ENCODE peak calls at places on chromosomes 1 and 21, in five cellular contexts. A is lower lobe of right lung, Q is mammary epithelial cell, I is breast epithelium, W is endothelial cell of umbilical vein. L is an unnamed sample. For H3K4me1, the result is how much of the 10 kb centered on the place peaks cover.

GRCh38 chr1:162859210-162859609 is 1.8 kb downstream of the CCDC190 start:
- DNase-seq in A (no peak), Q (no peak), I (no peak), W (no peak), L (no peak)

GRCh38 chr1:197145451-197146029 is 929 bp downstream of the ASPM start:
- DNase-seq in A (no peak), Q (no peak), I (no peak), W (peak), L (no peak)

GRCh38 chr1:238652346-238652968 is 733.9 kb upstream of the CHRM3 start:
- DNase-seq in A (no peak), Q (peak), I (no peak), W (no peak), L (no peak)

GRCh38 chr21:36059823-36060158 is 535 bp downstream of the SETD4 start:
- DNase-seq in A (no peak), Q (no peak), I (no peak), W (no peak), L (peak)

GRCh38 chr21:33380483-33380998 is 22.7 kb upstream of the IFNGR2 start:
- DNase-seq in A (peak), Q (peak), I (peak), W (peak), L (peak)

GRCh38 chr1:223175032-223175431 is 32.0 kb upstream of the TLR5 start:
- DNase-seq in A (no peak), Q (peak), I (no peak), W (no peak), L (no peak)

GRCh38 chr1:54888080-54888733 is 1.2 kb upstream of the DHCR24 start:
- DNase-seq in A (no peak), Q (no peak), I (no peak), W (no peak), L (no peak)

GRCh38 chr1:7325254-7325653 is 445.8 kb upstream of the VAMP3 start:
- DNase-seq in A (no peak), Q (no peak), I (no peak), W (no peak), L (no peak)

GRCh38 chr1:209398330-209398991 is 185.1 kb upstream of the CAMK1G start:
- DNase-seq in A (no peak), Q (peak), I (no peak), W (no peak), L (no peak)

GRCh38 chr1:148318123-148318899 is 164.8 kb downstream of the PPIAL4G start:
- DNase-seq in A (peak), Q (no peak), I (no peak), W (no peak), L (peak)

GRCh38 chr1:33428661-33429060 is 2.2 kb downstream of the PHC2 start:
- DNase-seq in A (no peak), Q (no peak), I (no peak), W (no peak), L (no peak)

GRCh38 chr21:45333583-45334121 is 46.0 kb upstream of the POFUT2 start:
- DNase-seq in A (peak), Q (peak), I (no peak), W (no peak), L (no peak)

GRCh38 chr1:16063921-16064320 is 9.5 kb downstream of the FAM131C start:
- DNase-seq in A (no peak), Q (no peak), I (no peak), W (no peak), L (no peak)

GRCh38 chr21:16124397-16125130 is 394.8 kb downstream of the USP25 start:
- DNase-seq in A (no peak), Q (peak), I (no peak), W (peak), L (no peak)

GRCh38 chr1:193705473-193706074 is 519.2 kb upstream of the B3GALT2 start:
- DNase-seq in A (no peak), Q (no peak), I (no peak), W (no peak), L (no peak)

GRCh38 chr1:150971583-150972416 is 2.8 kb downstream of the CERS2 start:
- DNase-seq in A (no peak), Q (no peak), I (no peak), W (no peak), L (no peak)
- H3K4me1 ChIP-seq in A (half or more), Q (under half), I (under half), W (under half), L (under half)

GRCh38 chr1:9592510-9593075 is 3.9 kb downstream of the TMEM201 start:
- DNase-seq in A (peak), Q (no peak), I (no peak), W (no peak), L (peak)
- H3K4me1 ChIP-seq in A (under half), Q (under half), I (under half), W (under half), L (under half)

GRCh38 chr1:178493301-178493741 is 3.4 kb downstream of the CLEC20A start:
- DNase-seq in A (no peak), Q (no peak), I (no peak), W (no peak), L (no peak)
- H3K4me1 ChIP-seq in A (under half), Q (under half), I (under half), W (under half), L (under half)

GRCh38 chr1:156748670-156749428 is 2.6 kb downstream of the HDGF start:
- DNase-seq in A (peak), Q (peak), I (no peak), W (peak), L (no peak)

GRCh38 chr1:156746716-156747631 is 4.5 kb downstream of the HDGF start:
- DNase-seq in A (peak), Q (peak), I (peak), W (peak), L (peak)

GRCh38 chr1:156746381-156746715 is 5.1 kb downstream of the HDGF start:
- DNase-seq in A (no peak), Q (no peak), I (no peak), W (peak), L (no peak)

GRCh38 chr1:156749429-156750118 is 1.9 kb downstream of the HDGF start:
- DNase-seq in A (peak), Q (no peak), I (no peak), W (no peak), L (no peak)

GRCh38 chr1:156747737-156748669 is 3.5 kb downstream of the HDGF start:
- DNase-seq in A (no peak), Q (peak), I (no peak), W (peak), L (no peak)
- H3K4me1 ChIP-seq in A (half or more), Q (under half), I (under half), W (under half), L (under half)

GRCh38 chr1:247329097-247329617 is 2.5 kb downstream of the ZNF496 start:
- DNase-seq in A (no peak), Q (no peak), I (no peak), W (no peak), L (no peak)
- H3K4me1 ChIP-seq in A (under half), Q (under half), I (under half), W (under half), L (under half)

GRCh38 chr1:201554789-201555592 is 16.1 kb downstream of the NAV1 start:
- DNase-seq in A (peak), Q (no peak), I (no peak), W (no peak), L (no peak)

GRCh38 chr1:201555593-201555945 is 16.6 kb downstream of the NAV1 start:
- DNase-seq in A (peak), Q (no peak), I (no peak), W (peak), L (no peak)

GRCh38 chr1:201552941-201553341 is 14.0 kb downstream of the NAV1 start:
- DNase-seq in A (peak), Q (peak), I (no peak), W (no peak), L (no peak)

GRCh38 chr1:201553496-201554166 is 14.7 kb downstream of the NAV1 start:
- DNase-seq in A (no peak), Q (no peak), I (no peak), W (no peak), L (no peak)

GRCh38 chr1:201554167-201554600 is 15.3 kb downstream of the NAV1 start:
- DNase-seq in A (peak), Q (no peak), I (no peak), W (no peak), L (no peak)
- H3K4me1 ChIP-seq in A (under half), Q (under half), I (under half), W (half or more), L (under half)

GRCh38 chr1:118981436-118981835 is 6.7 kb downstream of the TBX15 start:
- DNase-seq in A (no peak), Q (no peak), I (no peak), W (no peak), L (no peak)

GRCh38 chr1:118977591-118977990 is 10.6 kb downstream of the TBX15 start:
- DNase-seq in A (no peak), Q (no peak), I (no peak), W (no peak), L (no peak)

GRCh38 chr1:118982281-118982680 is 5.9 kb downstream of the TBX15 start:
- DNase-seq in A (no peak), Q (no peak), I (no peak), W (no peak), L (no peak)

GRCh38 chr1:118978914-118979701 is 9.0 kb downstream of the TBX15 start:
- DNase-seq in A (no peak), Q (no peak), I (no peak), W (no peak), L (no peak)

DNA sequence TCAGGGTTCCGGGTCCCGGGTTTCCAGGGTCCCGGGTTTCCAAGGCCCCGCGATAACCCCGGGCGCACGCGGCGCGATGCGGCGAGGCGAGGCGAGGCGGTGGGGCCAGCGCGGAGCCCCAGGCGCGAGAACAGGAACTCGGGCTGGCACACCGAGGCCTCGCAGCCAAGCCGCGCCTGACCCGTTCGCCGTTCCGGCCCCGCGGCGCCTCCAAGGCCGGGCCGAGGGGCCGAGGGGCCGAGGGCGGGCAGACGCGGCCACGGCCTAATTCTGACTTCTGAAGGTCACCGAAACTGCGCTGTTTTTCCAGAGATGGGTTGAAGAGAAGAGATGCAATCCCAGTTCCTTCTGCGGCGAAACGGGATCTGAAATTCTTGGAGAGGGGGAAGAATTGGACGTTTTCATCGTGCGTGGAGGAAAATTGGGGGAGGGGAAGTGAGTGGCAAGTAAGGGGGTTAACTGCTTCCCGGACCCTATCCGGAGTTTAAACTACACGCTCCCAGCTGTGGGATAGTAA is 8.3 kb downstream of the TBX15 start:
- DNase-seq in A (no peak), Q (no peak), I (no peak), W (no peak), L (no peak)
- H3K4me1 ChIP-seq in A (under half), Q (under half), I (under half), W (under half), L (under half)

GRCh38 chr1:154971341-154971998 is 923 bp upstream of the SHC1 start:
- DNase-seq in A (no peak), Q (peak), I (no peak), W (no peak), L (peak)

GRCh38 chr1:154972517-154973343 is 1.8 kb upstream of the CKS1B start:
- DNase-seq in A (peak), Q (peak), I (peak), W (peak), L (peak)

GRCh38 chr1:154973344-154974085 is 966 bp upstream of the CKS1B start:
- DNase-seq in A (peak), Q (peak), I (peak), W (peak), L (peak)

GRCh38 chr1:154970631-154971340 is at the start of gene SHC1:
- DNase-seq in A (peak), Q (peak), I (peak), W (peak), L (peak)

GRCh38 chr1:154972213-154972516 is 1.6 kb upstream of the SHC1 start:
- DNase-seq in A (no peak), Q (no peak), I (no peak), W (no peak), L (no peak)
- H3K4me1 ChIP-seq in A (half or more), Q (under half), I (under half), W (half or more), L (under half)

L was measured in ascending aorta.